ENCODE peak calls at places on chromosome 21, in nine cellular contexts. T is GM12865, B is skeletal muscle cell, X is heart left ventricle, Q is thoracic aorta, A is BJ, F is prostate gland, G is colonic mucosa, M is pancreas. P is an unnamed sample.

GRCh38 chr21:14084701-14085100 is 126.1 kb downstream of the LIPI start:
- DNase-seq in T (no peak), B (no peak), X (no peak), Q (no peak), A (no peak), F (no peak), G (no peak), M (no peak), P (no peak)

GRCh38 chr21:31354604-31355443 is 10.8 kb upstream of the TIAM1 start:
- DNase-seq in T (peak; percentile 34), B (peak; percentile 74), X (no peak), Q (no peak), A (no peak), F (peak; percentile 71), G (no peak), M (no peak), P (no peak)

GRCh38 chr21:15904389-15904788 is 174.6 kb downstream of the USP25 start:
- DNase-seq in T (no peak), B (no peak), X (no peak), Q (no peak), A (no peak), F (no peak), G (no peak), M (no peak), P (no peak)

GRCh38 chr21:42187976-42188653 is 30.8 kb upstream of the ABCG1 start:
- DNase-seq in T (peak; percentile 94), B (no peak), X (peak; percentile 59), Q (no peak), A (no peak), F (no peak), G (no peak), M (no peak), P (peak; percentile 62)

GRCh38 chr21:39644069-39644468 is 31.3 kb downstream of the B3GALT5 start:
- DNase-seq in T (no peak), B (no peak), X (no peak), Q (no peak), A (no peak), F (no peak), G (peak; percentile 21), M (no peak), P (no peak)

GRCh38 chr21:42513985-42514882 is 582 bp downstream of the SLC37A1 start:
- DNase-seq in T (peak; percentile 67), B (no peak), X (peak; percentile 48), Q (no peak), A (no peak), F (no peak), G (peak; percentile 73), M (peak; percentile 85), P (peak; percentile 51)

GRCh38 chr21:39156024-39156423 is 27.2 kb downstream of the PSMG1 start:
- DNase-seq in T (no peak), B (no peak), X (no peak), Q (no peak), A (no peak), F (no peak), G (no peak), M (no peak), P (no peak)

GRCh38 chr21:40128891-40129290 is 261.7 kb downstream of the PCP4 start:
- DNase-seq in T (no peak), B (no peak), X (no peak), Q (no peak), A (no peak), F (no peak), G (no peak), M (no peak), P (no peak)

GRCh38 chr21:29299046-29299905 is 554 bp downstream of the BACH1 start:
- DNase-seq in T (no peak), B (no peak), X (peak; percentile 61), Q (peak; percentile 29), A (no peak), F (peak; percentile 31), G (peak; percentile 62), M (peak; percentile 85), P (peak; percentile 76)

GRCh38 chr21:41682719-41683179 is 84.1 kb downstream of the RIPK4 start:
- DNase-seq in T (no peak), B (no peak), X (no peak), Q (no peak), A (no peak), F (no peak), G (no peak), M (no peak), P (no peak)

GRCh38 chr21:41722052-41723018 is 44.5 kb downstream of the RIPK4 start:
- DNase-seq in T (no peak), B (no peak), X (no peak), Q (no peak), A (no peak), F (no peak), G (no peak), M (no peak), P (no peak)

GRCh38 chr21:38756746-38757145 is 49.0 kb upstream of the ETS2 start:
- DNase-seq in T (no peak), B (peak; percentile 61), X (no peak), Q (no peak), A (peak; percentile 73), F (no peak), G (no peak), M (no peak), P (peak; percentile 58)

GRCh38 chr21:39676054-39676771 is 63.5 kb downstream of the B3GALT5 start:
- DNase-seq in T (peak; percentile 87), B (peak; percentile 54), X (peak; percentile 26), Q (no peak), A (no peak), F (peak; percentile 50), G (no peak), M (no peak), P (peak; percentile 91)

GRCh38 chr21:42010507-42011493 is 640 bp upstream of the ZBTB21 start:
- DNase-seq in T (peak; percentile 57), B (no peak), X (peak; percentile 38), Q (no peak), A (no peak), F (peak; percentile 43), G (peak; percentile 41), M (peak; percentile 90), P (peak; percentile 13)

GRCh38 chr21:29529139-29529538 is 230.4 kb downstream of the BACH1 start:
- DNase-seq in T (no peak), B (no peak), X (no peak), Q (no peak), A (no peak), F (no peak), G (no peak), M (no peak), P (no peak)

GRCh38 chr21:38392722-38393121 is 105.6 kb downstream of the ERG start:
- DNase-seq in T (no peak), B (no peak), X (no peak), Q (no peak), A (no peak), F (no peak), G (no peak), M (no peak), P (no peak)

GRCh38 chr21:39314155-39315027 is 959 bp upstream of the BRWD1 start:
- DNase-seq in T (peak; percentile 76), B (peak; percentile 45), X (peak; percentile 61), Q (no peak), A (no peak), F (peak; percentile 39), G (peak; percentile 63), M (no peak), P (peak; percentile 73)

GRCh38 chr21:23804866-23805265 is 1802.4 kb downstream of the MRPL39 start:
- DNase-seq in T (no peak), B (no peak), X (no peak), Q (no peak), A (no peak), F (no peak), G (no peak), M (no peak), P (no peak)

GRCh38 chr21:16571594-16571993 is 841.8 kb downstream of the USP25 start:
- DNase-seq in T (no peak), B (peak; percentile 30), X (no peak), Q (no peak), A (no peak), F (no peak), G (no peak), M (no peak), P (no peak)

GRCh38 chr21:33018707-33019455 is 6.9 kb upstream of the OLIG2 start:
- DNase-seq in T (no peak), B (no peak), X (no peak), Q (no peak), A (no peak), F (no peak), G (no peak), M (no peak), P (no peak)

GRCh38 chr21:33021150-33021549 is 4.6 kb upstream of the OLIG2 start:
- DNase-seq in T (no peak), B (no peak), X (no peak), Q (no peak), A (no peak), F (no peak), G (no peak), M (no peak), P (no peak)

GRCh38 chr21:33020558-33021100 is 5.1 kb upstream of the OLIG2 start:
- DNase-seq in T (no peak), B (no peak), X (no peak), Q (no peak), A (no peak), F (no peak), G (no peak), M (no peak), P (no peak)

GRCh38 chr21:33019516-33019884 is 6.2 kb upstream of the OLIG2 start:
- DNase-seq in T (no peak), B (no peak), X (no peak), Q (no peak), A (no peak), F (no peak), G (no peak), M (no peak), P (no peak)

GRCh38 chr21:33019885-33020557 is 5.7 kb upstream of the OLIG2 start:
- DNase-seq in T (no peak), B (no peak), X (no peak), Q (no peak), A (no peak), F (no peak), G (no peak), M (no peak), P (no peak)
- H3K4me3 ChIP-seq in T (no peak overlapping the region), B (no peak overlapping the region), X (peak overlapping the region; percentile 28), Q (peak overlapping the region; percentile 47), A (no peak overlapping the region), F (no peak overlapping the region), G (no peak overlapping the region), M (peak overlapping the region; percentile 16), P (peak overlapping the region; percentile 19)

GRCh38 chr21:33685613-33686197 is 43.4 kb downstream of the ITSN1 start:
- DNase-seq in T (no peak), B (peak; percentile 52), X (no peak), Q (no peak), A (peak; percentile 70), F (no peak), G (no peak), M (no peak), P (peak; percentile 52)
- H3K4me3 ChIP-seq in T (no peak overlapping the region), B (no peak overlapping the region), X (no peak overlapping the region), Q (no peak overlapping the region), A (no peak overlapping the region), F (no peak overlapping the region), G (no peak overlapping the region), M (no peak overlapping the region), P (peak overlapping the region; percentile 6)

GRCh38 chr21:45122432-45123132 is 48.2 kb downstream of the ADARB1 start:
- DNase-seq in T (no peak), B (no peak), X (no peak), Q (no peak), A (no peak), F (no peak), G (no peak), M (no peak), P (no peak)
- H3K4me3 ChIP-seq in T (no peak overlapping the region), B (no peak overlapping the region), X (no peak overlapping the region), Q (no peak overlapping the region), A (no peak overlapping the region), F (no peak overlapping the region), G (no peak overlapping the region), M (no peak overlapping the region), P (no peak overlapping the region)

GRCh38 chr21:44006656-44007055 is 5.5 kb upstream of the TRAPPC10 start:
- DNase-seq in T (no peak), B (no peak), X (peak; percentile 75), Q (no peak), A (no peak), F (no peak), G (no peak), M (no peak), P (no peak)
- H3K4me3 ChIP-seq in T (no peak overlapping the region), B (no peak overlapping the region), X (no peak overlapping the region), Q (no peak overlapping the region), A (no peak overlapping the region), F (no peak overlapping the region), G (no peak overlapping the region), M (no peak overlapping the region), P (no peak overlapping the region)